ENCODE peak calls at places on chromosomes 4 and X, in eight cellular contexts. E, W, G, X, M, O, D and J are unnamed samples. For H3K27me3, the result is how much of the 10 kb centered on the place peaks cover.

GRCh38 chrX:107683124-107683895 is 55.0 kb downstream of the PRPS1 start:
- DNase-seq in E (no peak), W (no peak), G (no peak), X (no peak), M (no peak), O (no peak), D (no peak), J (no peak)

GRCh38 chr4:176656108-176656507 is 136.6 kb downstream of the VEGFC start:
- DNase-seq in E (no peak), W (no peak), G (no peak), X (no peak), M (no peak), O (no peak), D (no peak), J (no peak)

GRCh38 chr4:1656986-1657385 is 27.1 kb downstream of the FAM53A start:
- DNase-seq in E (no peak), W (no peak), G (no peak), X (no peak), M (no peak), O (no peak), D (no peak), J (no peak)

GRCh38 chrX:12951590-12951965 is 23.3 kb upstream of the TMSB4X start:
- DNase-seq in E (no peak), W (no peak), G (no peak), X (no peak), M (no peak), O (no peak), D (no peak), J (no peak)

GRCh38 chr4:169922632-169923276 is 103.4 kb downstream of the MFAP3L start:
- DNase-seq in E (no peak), W (no peak), G (no peak), X (no peak), M (no peak), O (no peak), D (no peak), J (no peak)

GRCh38 chr4:182449186-182449880 is 206.1 kb downstream of the TENM3 start:
- DNase-seq in E (peak), W (no peak), G (no peak), X (peak), M (no peak), O (no peak), D (no peak), J (peak)

GRCh38 chrX:9882669-9883446 is 84.3 kb upstream of the CLDN34 start:
- DNase-seq in E (peak), W (no peak), G (no peak), X (peak), M (peak), O (no peak), D (peak), J (no peak)

GRCh38 chr4:123555500-123556273 is 159.1 kb downstream of the SPRY1 start:
- DNase-seq in E (peak), W (no peak), G (no peak), X (peak), M (peak), O (no peak), D (peak), J (no peak)

GRCh38 chr4:94757192-94758140 is at the start of gene BMPR1B:
- DNase-seq in E (peak), W (no peak), G (no peak), X (peak), M (no peak), O (no peak), D (peak), J (peak)

GRCh38 chr4:81836716-81837115 is 365.0 kb upstream of the RASGEF1B start:
- DNase-seq in E (no peak), W (peak), G (no peak), X (no peak), M (no peak), O (no peak), D (no peak), J (no peak)

GRCh38 chrX:65575024-65575423 is 40.4 kb upstream of the LAS1L start:
- DNase-seq in E (peak), W (no peak), G (no peak), X (no peak), M (no peak), O (no peak), D (no peak), J (no peak)

GRCh38 chrX:153635788-153636668 is 11.0 kb upstream of the DUSP9 start:
- DNase-seq in E (no peak), W (peak), G (no peak), X (no peak), M (peak), O (peak), D (no peak), J (no peak)

GRCh38 chr4:87574996-87575395 is 33.3 kb upstream of the DSPP start:
- DNase-seq in E (no peak), W (no peak), G (no peak), X (no peak), M (no peak), O (no peak), D (no peak), J (no peak)

GRCh38 chrX:71117358-71117757 is 1.0 kb upstream of the MED12 start:
- DNase-seq in E (no peak), W (no peak), G (no peak), X (no peak), M (no peak), O (no peak), D (no peak), J (no peak)

GRCh38 chr4:40256329-40256728 is 59.5 kb downstream of the RHOH start:
- DNase-seq in E (no peak), W (no peak), G (no peak), X (no peak), M (no peak), O (no peak), D (no peak), J (no peak)

GRCh38 chrX:111168314-111168713 is 72.3 kb downstream of the PAK3 start:
- DNase-seq in E (peak), W (no peak), G (no peak), X (no peak), M (no peak), O (no peak), D (peak), J (no peak)

GRCh38 chrX:105876658-105877057 is 54.3 kb downstream of the NRK start:
- DNase-seq in E (peak), W (no peak), G (no peak), X (no peak), M (no peak), O (no peak), D (peak), J (no peak)

GRCh38 chr4:163164591-163164990 is 2.1 kb downstream of the NAF1 start:
- DNase-seq in E (no peak), W (no peak), G (no peak), X (no peak), M (no peak), O (no peak), D (no peak), J (no peak)

GRCh38 chr4:53653484-53654053 is 62.3 kb upstream of the LNX1 start:
- DNase-seq in E (peak), W (no peak), G (no peak), X (peak), M (no peak), O (no peak), D (no peak), J (peak)

GRCh38 chr4:159547645-159548308 is 444.9 kb downstream of the RAPGEF2 start:
- DNase-seq in E (no peak), W (no peak), G (no peak), X (no peak), M (no peak), O (no peak), D (no peak), J (no peak)

GRCh38 chr4:35772291-35772690 is 472.0 kb downstream of the ARAP2 start:
- DNase-seq in E (no peak), W (no peak), G (no peak), X (no peak), M (no peak), O (no peak), D (no peak), J (no peak)

GRCh38 chr4:121358473-121358872 is 22.3 kb downstream of the QRFPR start:
- DNase-seq in E (peak), W (no peak), G (no peak), X (peak), M (no peak), O (no peak), D (no peak), J (no peak)

GRCh38 chr4:5888706-5889696 is 3.9 kb downstream of the CRMP1 start:
- DNase-seq in E (no peak), W (no peak), G (no peak), X (no peak), M (no peak), O (no peak), D (no peak), J (no peak)

GRCh38 chr4:5887361-5888221 is 5.3 kb downstream of the CRMP1 start:
- DNase-seq in E (no peak), W (peak), G (no peak), X (no peak), M (no peak), O (no peak), D (no peak), J (no peak)

GRCh38 chr4:5890063-5890727 is 2.7 kb downstream of the CRMP1 start:
- DNase-seq in E (peak), W (no peak), G (no peak), X (no peak), M (no peak), O (no peak), D (peak), J (no peak)

GRCh38 chr4:5887011-5887360 is 5.9 kb downstream of the CRMP1 start:
- DNase-seq in E (no peak), W (no peak), G (no peak), X (no peak), M (no peak), O (no peak), D (no peak), J (no peak)

GRCh38 chr4:5888222-5888701 is 4.6 kb downstream of the CRMP1 start:
- DNase-seq in E (no peak), W (no peak), G (no peak), X (no peak), M (no peak), O (no peak), D (peak), J (no peak)
- H3K4me3 ChIP-seq in E (peak), W (no peak), G (no peak), X (no peak), M (peak), O (peak), D (peak), J (peak)

GRCh38 chr4:144894525-144894924 is 203.5 kb downstream of the ANAPC10 start:
- DNase-seq in E (peak), W (no peak), G (no peak), X (peak), M (no peak), O (no peak), D (no peak), J (peak)
- TF ChIP-seq CTCF in E (no peak), W (no peak), G (no peak), X (peak), M (no peak), O (no peak), D (no peak), J (no peak)

GRCh38 chr4:4417886-4418285 is 31.0 kb downstream of the NSG1 start:
- DNase-seq in E (no peak), W (no peak), G (no peak), X (no peak), M (peak), O (no peak), D (no peak), J (no peak)
- H3K27me3 ChIP-seq in E (under half), W (under half), G (under half), X (under half), M (under half), O (under half), D (under half), J (under half)

DNA sequence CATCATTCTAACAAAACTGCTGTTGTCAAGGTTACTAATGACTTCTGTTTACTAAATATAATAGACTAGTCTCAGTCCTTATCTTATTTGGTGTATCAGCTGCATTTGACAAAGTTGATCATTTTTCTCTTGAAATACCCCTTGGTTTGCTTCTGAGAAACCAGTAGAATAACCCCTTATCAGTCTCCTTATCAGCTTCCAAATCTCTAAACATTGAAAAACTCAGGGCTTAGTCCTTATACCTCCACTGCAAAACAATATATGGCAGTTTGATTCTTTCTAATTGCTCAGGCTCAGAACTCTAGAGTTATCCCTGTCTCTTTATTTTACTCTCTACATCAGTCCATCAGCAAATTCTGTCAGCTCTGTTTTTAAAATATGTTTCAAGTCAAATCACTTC is 87.2 kb upstream of the NPNT start:
- DNase-seq in E (no peak), W (no peak), G (no peak), X (no peak), M (no peak), O (no peak), D (no peak), J (no peak)
- H3K4me3 ChIP-seq in E (peak), W (no peak), G (no peak), X (no peak), M (peak), O (no peak), D (no peak), J (no peak)

GRCh38 chrX:67599532-67599931 is 55.7 kb downstream of the AR start:
- DNase-seq in E (no peak), W (no peak), G (no peak), X (no peak), M (no peak), O (no peak), D (no peak), J (no peak)

GRCh38 chrX:67607436-67607835 is 63.6 kb downstream of the AR start:
- DNase-seq in E (peak), W (no peak), G (no peak), X (no peak), M (no peak), O (no peak), D (no peak), J (no peak)

GRCh38 chrX:67610282-67610681 is 66.5 kb downstream of the AR start:
- DNase-seq in E (no peak), W (no peak), G (no peak), X (no peak), M (no peak), O (no peak), D (no peak), J (no peak)

GRCh38 chrX:67601771-67602170 is 58.0 kb downstream of the AR start:
- DNase-seq in E (no peak), W (no peak), G (no peak), X (no peak), M (no peak), O (no peak), D (no peak), J (no peak)

GRCh38 chrX:67604979-67605703 is 61.3 kb downstream of the AR start:
- DNase-seq in E (peak), W (no peak), G (no peak), X (peak), M (no peak), O (no peak), D (no peak), J (peak)
- TF ChIP-seq CTCF in E (no peak), W (no peak), G (no peak), X (peak), M (no peak), O (no peak), D (peak), J (no peak)